ENCODE peak calls at places on chromosomes 11 and 22, in four cellular contexts. M is tibial nerve; I is lower lobe of right lung; S is CD8-positive, alpha-beta memory T cell. K is an unnamed sample. For H3K4me1 and H3K36me3, the result is how much of the 10 kb centered on the place peaks cover.

GRCh38 chr22:29478326-29479276 is 1.4 kb upstream of the NEFH start:
- DNase-seq in M (no peak), I (no peak), S (no peak), K (no peak)

GRCh38 chr22:38572065-38572464 is 2.1 kb upstream of the DMC1 start:
- DNase-seq in M (peak), I (no peak), S (no peak), K (peak)

GRCh38 chr11:131662310-131662709 is 291.9 kb downstream of the NTM start:
- DNase-seq in M (no peak), I (no peak), S (no peak), K (no peak)

GRCh38 chr11:10355257-10355661 is 50.4 kb downstream of the ADM start:
- DNase-seq in M (no peak), I (no peak), S (no peak), K (no peak)

GRCh38 chr11:47148903-47149535 is 27.7 kb downstream of the ARFGAP2 start:
- DNase-seq in M (no peak), I (no peak), S (no peak), K (no peak)

GRCh38 chr11:103164093-103164796 is 55.0 kb downstream of the DYNC2H1 start:
- DNase-seq in M (no peak), I (no peak), S (no peak), K (no peak)

GRCh38 chr11:121105063-121105480 is 4.0 kb downstream of the TECTA start:
- DNase-seq in M (peak), I (no peak), S (no peak), K (no peak)

GRCh38 chr11:116852261-116853125 is 15.1 kb upstream of the APOA1 start:
- DNase-seq in M (no peak), I (no peak), S (no peak), K (no peak)

GRCh38 chr11:20840341-20840740 is 171.0 kb downstream of the NELL1 start:
- DNase-seq in M (no peak), I (no peak), S (no peak), K (no peak)

GRCh38 chr11:119316729-119317591 is at the start of gene MCAM:
- DNase-seq in M (no peak), I (no peak), S (no peak), K (no peak)

GRCh38 chr11:33317662-33318061 is 60.5 kb downstream of the HIPK3 start:
- DNase-seq in M (no peak), I (no peak), S (no peak), K (no peak)

GRCh38 chr11:76795936-76796441 is 12.8 kb downstream of the TSKU start:
- DNase-seq in M (peak), I (no peak), S (no peak), K (no peak)

GRCh38 chr22:21632237-21632895 is at the start of gene CCDC116:
- DNase-seq in M (no peak), I (peak), S (peak), K (peak)

GRCh38 chr22:46416537-46417267 is 81.2 kb downstream of the TRMU start:
- DNase-seq in M (no peak), I (no peak), S (no peak), K (no peak)

GRCh38 chr22:27796829-27797792 is 4.4 kb downstream of the MN1 start:
- DNase-seq in M (no peak), I (no peak), S (no peak), K (no peak)

GRCh38 chr11:12864316-12865156 is 144.6 kb upstream of the RASSF10 start:
- DNase-seq in M (no peak), I (no peak), S (no peak), K (no peak)

GRCh38 chr11:69587454-69588081 is 53.4 kb upstream of the CCND1 start:
- DNase-seq in M (no peak), I (no peak), S (no peak), K (no peak)

GRCh38 chr11:31804439-31805036 is 6.6 kb downstream of the PAX6 start:
- DNase-seq in M (peak), I (no peak), S (no peak), K (no peak)

GRCh38 chr11:125345706-125346561 is 150.1 kb downstream of the FEZ1 start:
- DNase-seq in M (peak), I (peak), S (no peak), K (no peak)

GRCh38 chr11:63613517-63614135 is 607 bp downstream of the PLAAT3 start:
- DNase-seq in M (peak), I (peak), S (peak), K (peak)

GRCh38 chr11:85170184-85170583 is 457.0 kb downstream of the DLG2 start:
- DNase-seq in M (no peak), I (no peak), S (no peak), K (no peak)

GRCh38 chr11:14094481-14095037 is 132.0 kb downstream of the SPON1 start:
- DNase-seq in M (no peak), I (no peak), S (no peak), K (no peak)

GRCh38 chr22:46119729-46120419 is 30.5 kb upstream of the PPARA start:
- DNase-seq in M (no peak), I (no peak), S (no peak), K (no peak)

GRCh38 chr11:86588566-86589090 is 83.8 kb downstream of the ME3 start:
- DNase-seq in M (no peak), I (no peak), S (no peak), K (no peak)

GRCh38 chr22:24401824-24402434 is 25.5 kb upstream of the ADORA2A start:
- DNase-seq in M (no peak), I (no peak), S (no peak), K (no peak)
- H3K4me1 ChIP-seq in M (under half), I (half or more), S (under half), K (under half)

DNA sequence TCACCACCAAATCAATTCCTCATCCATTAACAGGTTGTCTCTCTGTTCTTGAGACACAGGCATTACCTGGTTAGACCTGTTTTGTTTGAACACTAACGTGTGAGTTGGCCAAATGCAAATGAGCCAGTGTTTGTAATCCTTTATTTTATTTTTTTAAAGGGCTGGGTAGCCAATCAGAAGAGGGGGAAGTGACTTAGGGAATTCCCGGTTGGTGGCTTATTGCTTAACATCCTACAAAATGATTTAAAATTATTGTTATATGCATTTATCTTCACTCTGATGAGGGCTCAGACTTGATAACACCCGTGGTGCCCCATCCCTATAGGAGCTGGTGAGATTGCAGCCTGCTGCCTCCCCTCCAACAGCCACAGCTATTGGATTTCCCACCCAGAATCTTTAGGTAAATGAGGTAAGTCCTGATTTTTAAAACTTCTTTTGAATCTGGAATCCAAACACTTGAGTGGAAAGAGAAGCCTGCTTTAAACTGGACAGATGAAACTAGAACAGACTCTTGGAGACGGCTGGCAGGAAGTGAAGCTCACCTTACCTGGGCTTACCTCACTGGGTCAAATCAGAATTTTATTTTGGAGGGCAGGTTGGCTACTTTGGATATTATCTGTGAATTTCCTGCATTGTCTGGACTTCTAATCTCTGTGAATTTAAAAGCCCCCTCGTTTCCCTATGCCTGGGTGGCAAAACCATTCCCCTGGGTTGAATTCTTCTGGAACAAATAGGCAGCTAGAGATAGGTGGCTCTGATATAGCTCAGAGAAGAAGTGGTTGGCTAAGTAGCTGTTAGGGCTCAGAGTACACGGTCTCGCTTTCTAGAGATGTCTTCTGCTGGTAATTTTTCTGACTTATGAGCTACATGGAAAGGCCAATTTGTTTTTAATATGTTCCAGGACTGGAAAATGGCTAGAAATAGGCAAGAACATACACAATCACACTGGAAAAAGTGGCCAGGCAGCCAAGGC is at the start of gene EHF:
- DNase-seq in M (no peak), I (no peak), S (no peak), K (no peak)
- H3K4me3 ChIP-seq in M (no peak), I (peak), S (no peak), K (no peak)

DNA sequence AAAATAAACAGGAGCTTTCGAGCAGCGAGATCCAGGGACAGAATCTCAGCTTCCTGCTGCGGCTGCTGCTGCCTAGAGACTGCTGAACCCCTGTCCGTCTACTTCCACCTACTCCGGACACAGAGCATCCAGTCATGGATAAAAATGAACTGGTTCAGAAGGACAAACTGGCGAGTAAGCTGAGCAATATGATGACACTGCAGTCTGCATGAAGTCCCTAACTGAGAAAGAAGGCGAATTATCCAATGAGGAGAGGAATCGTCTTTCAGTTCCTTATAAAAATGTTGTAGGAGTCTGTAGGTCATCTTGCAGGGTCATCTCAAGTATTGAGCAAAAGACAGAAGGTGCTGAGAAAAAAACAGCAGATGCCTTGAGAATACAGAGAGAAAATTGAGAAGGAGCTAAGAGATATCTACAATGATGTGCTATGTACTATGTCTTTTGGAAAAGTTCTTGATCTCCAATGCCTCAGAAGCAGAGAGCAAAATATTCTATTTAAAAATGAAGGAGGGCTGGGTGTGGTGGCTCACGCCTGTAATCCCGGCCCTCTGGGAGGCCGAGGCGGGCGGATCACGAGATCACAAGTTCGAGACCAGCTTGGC is 11.1 kb upstream of the MS4A2 start:
- DNase-seq in M (no peak), I (no peak), S (no peak), K (no peak)
- H3K36me3 ChIP-seq in M (under half), I (under half), S (under half), K (under half)

GRCh38 chr11:44750440-44751005 is 23.8 kb downstream of the TSPAN18 start:
- DNase-seq in M (no peak), I (no peak), S (no peak), K (no peak)

GRCh38 chr11:44747339-44747738 is 20.6 kb downstream of the TSPAN18 start:
- DNase-seq in M (no peak), I (no peak), S (no peak), K (no peak)

GRCh38 chr11:44747836-44748235 is 21.1 kb downstream of the TSPAN18 start:
- DNase-seq in M (no peak), I (no peak), S (no peak), K (no peak)

GRCh38 chr11:44748606-44749005 is 21.8 kb downstream of the TSPAN18 start:
- DNase-seq in M (no peak), I (no peak), S (no peak), K (no peak)

DNA sequence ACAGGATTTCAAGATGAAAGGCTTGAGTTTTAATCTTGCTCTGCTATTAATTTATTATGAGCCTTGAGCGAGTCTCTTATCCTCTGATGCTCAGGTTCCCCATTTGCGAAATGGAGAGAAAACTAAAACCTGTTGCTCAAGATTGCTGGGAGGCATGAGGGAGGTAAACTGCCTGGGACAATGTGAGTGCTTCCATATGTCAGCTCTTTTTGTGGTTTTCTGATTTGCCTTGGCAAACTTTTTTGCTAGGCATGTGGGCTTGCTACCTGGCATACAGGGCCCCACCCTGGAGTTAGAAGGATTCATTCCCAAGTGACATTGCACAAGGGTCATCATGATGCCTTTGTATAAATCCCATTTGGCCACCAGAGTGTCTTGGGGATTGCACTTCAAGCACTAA is 22.4 kb downstream of the TSPAN18 start:
- DNase-seq in M (no peak), I (no peak), S (no peak), K (no peak)
- H3K4me1 ChIP-seq in M (under half), I (under half), S (under half), K (under half)

DNA sequence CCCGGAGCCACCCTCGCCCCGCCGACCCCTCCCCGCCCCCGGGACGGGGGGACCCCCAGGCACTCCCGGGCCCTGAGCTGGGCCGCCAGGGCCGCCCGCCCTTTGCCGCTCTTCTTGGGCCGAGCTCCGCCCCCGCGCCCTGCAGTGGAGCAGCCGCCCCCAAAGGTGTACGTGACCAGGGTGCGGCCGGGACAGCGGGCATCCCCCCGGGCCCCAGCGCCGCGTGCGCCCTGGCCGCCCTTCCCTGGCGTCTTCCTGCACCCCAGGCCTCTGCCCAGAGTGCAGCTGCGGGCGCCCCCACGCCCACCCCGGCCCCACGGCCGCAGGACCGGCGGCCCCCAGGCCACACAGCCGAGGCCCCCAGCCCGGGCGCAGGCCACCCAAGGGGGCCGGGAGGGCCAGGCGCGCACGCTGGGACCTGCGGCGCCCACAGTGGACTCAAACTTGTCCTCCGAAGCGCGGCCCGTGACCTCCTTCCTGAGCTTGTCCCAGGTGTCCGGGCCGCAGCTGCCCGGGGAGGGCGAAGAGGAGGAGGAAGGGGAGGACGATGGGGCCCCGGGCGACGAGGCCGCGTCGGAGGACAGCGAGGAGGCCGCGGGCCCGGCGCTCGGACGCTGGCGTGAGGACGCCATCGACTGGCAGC is 7.4 kb downstream of the B4GALNT4 start:
- DNase-seq in M (no peak), I (no peak), S (no peak), K (no peak)
- H3K4me3 ChIP-seq in M (no peak), I (no peak), S (no peak), K (no peak)

DNA sequence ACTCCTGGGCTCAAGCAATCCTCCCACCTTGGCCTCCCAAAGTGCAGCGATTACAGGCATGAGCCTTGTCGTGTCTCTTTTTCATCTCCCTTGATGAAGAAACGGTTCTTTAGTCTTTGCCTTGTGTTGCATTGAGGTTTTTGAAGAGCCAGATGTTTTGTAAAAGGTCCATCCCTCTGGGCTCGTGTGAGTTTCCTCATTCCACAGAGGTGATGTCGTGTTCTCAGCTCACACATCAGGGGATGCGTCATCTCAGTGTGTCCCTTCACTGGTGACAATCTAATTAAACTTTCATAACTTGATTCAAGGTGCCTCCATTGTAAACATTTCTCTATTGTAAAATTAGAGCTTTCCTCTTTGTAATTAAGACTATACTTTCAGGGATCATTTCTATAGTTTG is 29.7 kb upstream of the TEF start:
- DNase-seq in M (no peak), I (no peak), S (no peak), K (no peak)
- H3K36me3 ChIP-seq in M (half or more), I (half or more), S (under half), K (half or more)

GRCh38 chr11:2507945-2508749 is 63.3 kb downstream of the KCNQ1 start:
- DNase-seq in M (no peak), I (no peak), S (no peak), K (no peak)
- H3K4me1 ChIP-seq in M (under half), I (under half), S (under half), K (under half)

GRCh38 chr11:66115638-66116410 is 45.8 kb downstream of the PACS1 start:
- DNase-seq in M (no peak), I (no peak), S (no peak), K (no peak)

GRCh38 chr11:66121453-66121852 is 51.4 kb downstream of the PACS1 start:
- DNase-seq in M (no peak), I (no peak), S (no peak), K (no peak)

GRCh38 chr11:66119348-66120133 is 49.5 kb downstream of the PACS1 start:
- DNase-seq in M (no peak), I (no peak), S (no peak), K (no peak)

GRCh38 chr11:66116576-66117361 is 46.7 kb downstream of the PACS1 start:
- DNase-seq in M (no peak), I (no peak), S (no peak), K (no peak)

GRCh38 chr11:66118847-66119246 is 48.8 kb downstream of the PACS1 start:
- DNase-seq in M (no peak), I (no peak), S (no peak), K (no peak)
- H3K4me3 ChIP-seq in M (no peak), I (no peak), S (no peak), K (no peak)

DNA sequence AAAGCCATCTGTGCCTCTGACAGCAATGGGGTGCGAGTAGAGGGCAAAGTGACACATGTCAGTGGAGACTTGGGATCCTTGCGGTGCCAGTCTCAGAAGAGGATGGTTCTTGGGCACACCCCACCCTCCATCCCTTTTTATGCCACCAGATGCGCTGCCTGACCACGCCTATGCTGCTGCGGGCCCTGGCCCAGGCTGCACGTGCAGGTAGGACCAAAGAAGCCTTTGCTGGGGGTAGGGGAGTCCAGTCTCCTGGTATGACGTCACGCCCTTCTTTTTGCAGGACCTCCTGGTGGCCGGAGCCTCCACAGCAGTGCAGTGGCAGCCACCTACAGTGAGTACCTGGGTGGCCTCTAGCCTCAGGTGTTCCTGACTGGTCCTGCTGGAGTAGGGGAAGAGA is 1.5 kb downstream of the NDUFS8 start:
- DNase-seq in M (no peak), I (no peak), S (no peak), K (no peak)
- H3K36me3 ChIP-seq in M (half or more), I (under half), S (under half), K (under half)

K was measured in effector memory CD4-positive, alpha-beta T cell.